ENCODE peak calls at places on chromosomes 16 and 17, in eight cellular contexts. One of them, this sample, is unnamed.
A peak's percentile ranks its signal among the peaks of the same experiment; 100 is the strongest.

GRCh38 chr16:81551141-81551808 is 106.7 kb downstream of the CMIP start:
- DNase-seq in T follicular helper cell: no peak
- DNase-seq in stimulated activated CD8-positive, alpha-beta memory T cell treated with anti-CD3 and anti-CD28 coated beads, Interleukin-4, amount 100 ng/mL, for 1 hour: no peak
- DNase-seq in HFF-Myc: no peak
- DNase-seq in omental fat pad: no peak
- DNase-seq in foreskin melanocyte: no peak
- DNase-seq in neuronal stem cell: no peak
- DNase-seq in amniotic stem cell: no peak
- DNase-seq in this sample: no peak

GRCh38 chr17:81713556-81714411 is 1.7 kb downstream of the SLC25A10 start:
- DNase-seq in omental fat pad: no peak
- DNase-seq in HFF-Myc: no peak
- DNase-seq in foreskin melanocyte: no peak
- DNase-seq in amniotic stem cell: no peak
- DNase-seq in stimulated activated CD8-positive, alpha-beta memory T cell treated with anti-CD3 and anti-CD28 coated beads, Interleukin-4, amount 100 ng/mL, for 1 hour: no peak
- DNase-seq in neuronal stem cell: no peak
- DNase-seq in T follicular helper cell: no peak
- DNase-seq in this sample: no peak

GRCh38 chr17:48441231-48441711 is 11.3 kb upstream of the SKAP1 start:
- DNase-seq in amniotic stem cell: no peak
- DNase-seq in omental fat pad: no peak
- DNase-seq in HFF-Myc: no peak
- DNase-seq in stimulated activated CD8-positive, alpha-beta memory T cell treated with anti-CD3 and anti-CD28 coated beads, Interleukin-4, amount 100 ng/mL, for 1 hour: no peak
- DNase-seq in neuronal stem cell: no peak
- DNase-seq in T follicular helper cell: peak; percentile 26
- DNase-seq in foreskin melanocyte: peak; percentile 40
- DNase-seq in this sample: no peak

GRCh38 chr16:85525464-85526117 is 87.5 kb upstream of the GSE1 start:
- DNase-seq in T follicular helper cell: no peak
- DNase-seq in stimulated activated CD8-positive, alpha-beta memory T cell treated with anti-CD3 and anti-CD28 coated beads, Interleukin-4, amount 100 ng/mL, for 1 hour: no peak
- DNase-seq in HFF-Myc: no peak
- DNase-seq in foreskin melanocyte: no peak
- DNase-seq in amniotic stem cell: no peak
- DNase-seq in neuronal stem cell: no peak
- DNase-seq in omental fat pad: no peak
- DNase-seq in this sample: no peak

GRCh38 chr17:82835766-82836512 is 3.9 kb downstream of the ZNF750 start:
- DNase-seq in omental fat pad: no peak
- DNase-seq in neuronal stem cell: no peak
- DNase-seq in amniotic stem cell: no peak
- DNase-seq in T follicular helper cell: no peak
- DNase-seq in HFF-Myc: no peak
- DNase-seq in foreskin melanocyte: no peak
- DNase-seq in stimulated activated CD8-positive, alpha-beta memory T cell treated with anti-CD3 and anti-CD28 coated beads, Interleukin-4, amount 100 ng/mL, for 1 hour: no peak
- DNase-seq in this sample: no peak

GRCh38 chr17:56506349-56506748 is 87.2 kb upstream of the NOG start:
- DNase-seq in T follicular helper cell: no peak
- DNase-seq in stimulated activated CD8-positive, alpha-beta memory T cell treated with anti-CD3 and anti-CD28 coated beads, Interleukin-4, amount 100 ng/mL, for 1 hour: no peak
- DNase-seq in omental fat pad: no peak
- DNase-seq in neuronal stem cell: no peak
- DNase-seq in HFF-Myc: no peak
- DNase-seq in amniotic stem cell: no peak
- DNase-seq in foreskin melanocyte: no peak
- DNase-seq in this sample: no peak

GRCh38 chr17:35345926-35346771 is 27.3 kb downstream of the SLFN11 start:
- DNase-seq in neuronal stem cell: peak; percentile 15
- DNase-seq in stimulated activated CD8-positive, alpha-beta memory T cell treated with anti-CD3 and anti-CD28 coated beads, Interleukin-4, amount 100 ng/mL, for 1 hour: no peak
- DNase-seq in amniotic stem cell: no peak
- DNase-seq in HFF-Myc: no peak
- DNase-seq in T follicular helper cell: peak; percentile 7
- DNase-seq in omental fat pad: peak; percentile 34
- DNase-seq in foreskin melanocyte: peak; percentile 13
- DNase-seq in this sample: peak; percentile 12

GRCh38 chr16:67934306-67935095 is 2.1 kb downstream of the PSMB10 start:
- DNase-seq in neuronal stem cell: no peak
- DNase-seq in T follicular helper cell: no peak
- DNase-seq in stimulated activated CD8-positive, alpha-beta memory T cell treated with anti-CD3 and anti-CD28 coated beads, Interleukin-4, amount 100 ng/mL, for 1 hour: no peak
- DNase-seq in amniotic stem cell: no peak
- DNase-seq in HFF-Myc: no peak
- DNase-seq in foreskin melanocyte: no peak
- DNase-seq in omental fat pad: no peak
- DNase-seq in this sample: no peak

GRCh38 chr17:67365762-67366192 is 600 bp downstream of the PSMD12 start:
- DNase-seq in neuronal stem cell: no peak
- DNase-seq in omental fat pad: no peak
- DNase-seq in T follicular helper cell: no peak
- DNase-seq in HFF-Myc: no peak
- DNase-seq in stimulated activated CD8-positive, alpha-beta memory T cell treated with anti-CD3 and anti-CD28 coated beads, Interleukin-4, amount 100 ng/mL, for 1 hour: no peak
- DNase-seq in foreskin melanocyte: no peak
- DNase-seq in amniotic stem cell: no peak
- DNase-seq in this sample: no peak

GRCh38 chr17:14228903-14229302 is 7.8 kb downstream of the CDRT15 start:
- DNase-seq in neuronal stem cell: no peak
- DNase-seq in HFF-Myc: peak; percentile 49
- DNase-seq in T follicular helper cell: no peak
- DNase-seq in foreskin melanocyte: no peak
- DNase-seq in stimulated activated CD8-positive, alpha-beta memory T cell treated with anti-CD3 and anti-CD28 coated beads, Interleukin-4, amount 100 ng/mL, for 1 hour: no peak
- DNase-seq in amniotic stem cell: no peak
- DNase-seq in omental fat pad: no peak
- DNase-seq in this sample: peak; percentile 39

This sample was measured in AG09319.